ENCODE peak calls at places on chromosomes 7 and 10, in eight cellular contexts. One of them, this sample, is unnamed.

GRCh38 chr7:1920266-1920681 is 250.2 kb downstream of the ELFN1 start:
- DNase-seq in AG04450: no peak
- DNase-seq in foreskin fibroblast: peak; percentile 37
- DNase-seq in fibroblast of the aortic adventitia: no peak
- DNase-seq in lower lobe of right lung: peak; percentile 56
- DNase-seq in CD8-positive, alpha-beta T cell: peak; percentile 40
- DNase-seq in stomach: no peak
- DNase-seq in BJ: no peak
- DNase-seq in this sample: no peak

GRCh38 chr7:756928-757560 is 30.0 kb upstream of the PRKAR1B start:
- DNase-seq in lower lobe of right lung: peak; percentile 38
- DNase-seq in CD8-positive, alpha-beta T cell: no peak
- DNase-seq in foreskin fibroblast: no peak
- DNase-seq in BJ: no peak
- DNase-seq in AG04450: no peak
- DNase-seq in stomach: no peak
- DNase-seq in fibroblast of the aortic adventitia: no peak
- DNase-seq in this sample: no peak

GRCh38 chr7:101567231-101567630 is 61.9 kb downstream of the MYL10 start:
- DNase-seq in AG04450: no peak
- DNase-seq in lower lobe of right lung: no peak
- DNase-seq in foreskin fibroblast: no peak
- DNase-seq in fibroblast of the aortic adventitia: no peak
- DNase-seq in BJ: no peak
- DNase-seq in stomach: no peak
- DNase-seq in CD8-positive, alpha-beta T cell: no peak
- DNase-seq in this sample: no peak

GRCh38 chr10:1169186-1169885 is 113.2 kb downstream of the WDR37 start:
- DNase-seq in fibroblast of the aortic adventitia: no peak
- DNase-seq in CD8-positive, alpha-beta T cell: no peak
- DNase-seq in foreskin fibroblast: no peak
- DNase-seq in stomach: no peak
- DNase-seq in BJ: no peak
- DNase-seq in AG04450: no peak
- DNase-seq in lower lobe of right lung: no peak
- DNase-seq in this sample: no peak

GRCh38 chr7:45990276-45990675 is 69.2 kb upstream of the IGFBP3 start:
- DNase-seq in stomach: no peak
- DNase-seq in CD8-positive, alpha-beta T cell: no peak
- DNase-seq in AG04450: no peak
- DNase-seq in fibroblast of the aortic adventitia: no peak
- DNase-seq in BJ: no peak
- DNase-seq in foreskin fibroblast: no peak
- DNase-seq in lower lobe of right lung: no peak
- DNase-seq in this sample: no peak

GRCh38 chr7:1432411-1433082 is 26.7 kb downstream of the MICALL2 start:
- DNase-seq in stomach: peak; percentile 82
- DNase-seq in lower lobe of right lung: peak; percentile 81
- DNase-seq in foreskin fibroblast: peak; percentile 71
- DNase-seq in BJ: no peak
- DNase-seq in fibroblast of the aortic adventitia: peak; percentile 51
- DNase-seq in CD8-positive, alpha-beta T cell: peak; percentile 89
- DNase-seq in AG04450: no peak
- DNase-seq in this sample: no peak

GRCh38 chr7:30933124-30933893 is 21.7 kb downstream of the AQP1 start:
- DNase-seq in fibroblast of the aortic adventitia: no peak
- DNase-seq in BJ: no peak
- DNase-seq in stomach: no peak
- DNase-seq in lower lobe of right lung: peak; percentile 39
- DNase-seq in AG04450: no peak
- DNase-seq in foreskin fibroblast: no peak
- DNase-seq in CD8-positive, alpha-beta T cell: no peak
- DNase-seq in this sample: no peak

GRCh38 chr10:102230264-102230860 is 4.3 kb downstream of the ELOVL3 start:
- DNase-seq in fibroblast of the aortic adventitia: peak; percentile 50
- DNase-seq in foreskin fibroblast: peak; percentile 87
- DNase-seq in lower lobe of right lung: peak; percentile 62
- DNase-seq in AG04450: no peak
- DNase-seq in stomach: peak; percentile 60
- DNase-seq in BJ: no peak
- DNase-seq in CD8-positive, alpha-beta T cell: peak; percentile 25
- DNase-seq in this sample: no peak

GRCh38 chr7:15780271-15780670 is 93.8 kb upstream of the MEOX2 start:
- DNase-seq in CD8-positive, alpha-beta T cell: no peak
- DNase-seq in lower lobe of right lung: no peak
- DNase-seq in foreskin fibroblast: peak; percentile 12
- DNase-seq in stomach: no peak
- DNase-seq in AG04450: no peak
- DNase-seq in BJ: no peak
- DNase-seq in fibroblast of the aortic adventitia: no peak
- DNase-seq in this sample: no peak

GRCh38 chr10:120538091-120538490 is 81.1 kb downstream of the PLPP4 start:
- DNase-seq in BJ: no peak
- DNase-seq in foreskin fibroblast: no peak
- DNase-seq in fibroblast of the aortic adventitia: peak; percentile 12
- DNase-seq in CD8-positive, alpha-beta T cell: no peak
- DNase-seq in lower lobe of right lung: no peak
- DNase-seq in stomach: no peak
- DNase-seq in AG04450: no peak
- DNase-seq in this sample: no peak

GRCh38 chr7:88305044-88305443 is 1.6 kb downstream of the STEAP4 start:
- DNase-seq in fibroblast of the aortic adventitia: no peak
- DNase-seq in lower lobe of right lung: no peak
- DNase-seq in stomach: no peak
- DNase-seq in CD8-positive, alpha-beta T cell: no peak
- DNase-seq in foreskin fibroblast: no peak
- DNase-seq in AG04450: no peak
- DNase-seq in BJ: no peak
- DNase-seq in this sample: no peak
- H3K4me3 ChIP-seq in fibroblast of the aortic adventitia: no peak overlapping the region
- H3K4me3 ChIP-seq in lower lobe of right lung: peak overlapping the region; percentile 52
- H3K4me3 ChIP-seq in stomach: peak overlapping the region; percentile 43
- H3K4me3 ChIP-seq in CD8-positive, alpha-beta T cell: no peak overlapping the region
- H3K4me3 ChIP-seq in foreskin fibroblast: no peak overlapping the region
- H3K4me3 ChIP-seq in AG04450: no peak overlapping the region
- H3K4me3 ChIP-seq in BJ: no peak overlapping the region
- H3K4me3 ChIP-seq in this sample: no peak overlapping the region

GRCh38 chr7:154638286-154638685 is 364.6 kb downstream of the PAXIP1 start:
- DNase-seq in stomach: no peak
- DNase-seq in foreskin fibroblast: no peak
- DNase-seq in AG04450: no peak
- DNase-seq in lower lobe of right lung: no peak
- DNase-seq in CD8-positive, alpha-beta T cell: no peak
- DNase-seq in fibroblast of the aortic adventitia: no peak
- DNase-seq in BJ: no peak
- DNase-seq in this sample: no peak

GRCh38 chr7:154644366-154644765 is 358.6 kb downstream of the PAXIP1 start:
- DNase-seq in fibroblast of the aortic adventitia: no peak
- DNase-seq in CD8-positive, alpha-beta T cell: no peak
- DNase-seq in foreskin fibroblast: no peak
- DNase-seq in stomach: no peak
- DNase-seq in BJ: no peak
- DNase-seq in lower lobe of right lung: no peak
- DNase-seq in AG04450: no peak
- DNase-seq in this sample: no peak

GRCh38 chr7:154640917-154641316 is 362.0 kb downstream of the PAXIP1 start:
- DNase-seq in CD8-positive, alpha-beta T cell: no peak
- DNase-seq in foreskin fibroblast: no peak
- DNase-seq in BJ: no peak
- DNase-seq in stomach: no peak
- DNase-seq in lower lobe of right lung: no peak
- DNase-seq in AG04450: no peak
- DNase-seq in fibroblast of the aortic adventitia: no peak
- DNase-seq in this sample: no peak

GRCh38 chr7:154640266-154640865 is 362.6 kb downstream of the PAXIP1 start:
- DNase-seq in foreskin fibroblast: no peak
- DNase-seq in AG04450: no peak
- DNase-seq in fibroblast of the aortic adventitia: no peak
- DNase-seq in stomach: no peak
- DNase-seq in BJ: no peak
- DNase-seq in CD8-positive, alpha-beta T cell: no peak
- DNase-seq in lower lobe of right lung: no peak
- DNase-seq in this sample: no peak
- TF ChIP-seq CTCF in foreskin fibroblast: no peak
- TF ChIP-seq CTCF in AG04450: no peak
- TF ChIP-seq CTCF in fibroblast of the aortic adventitia: no peak
- TF ChIP-seq CTCF in stomach: no peak
- TF ChIP-seq CTCF in BJ: no peak
- TF ChIP-seq CTCF in CD8-positive, alpha-beta T cell: no peak
- TF ChIP-seq CTCF in lower lobe of right lung: no peak
- TF ChIP-seq CTCF in this sample: no peak

GRCh38 chr10:126177414-126178030 is 210.8 kb downstream of the ADAM12 start:
- DNase-seq in fibroblast of the aortic adventitia: peak; percentile 28
- DNase-seq in CD8-positive, alpha-beta T cell: no peak
- DNase-seq in stomach: no peak
- DNase-seq in BJ: no peak
- DNase-seq in lower lobe of right lung: no peak
- DNase-seq in foreskin fibroblast: no peak
- DNase-seq in AG04450: no peak
- DNase-seq in this sample: no peak
- H3K4me3 ChIP-seq in fibroblast of the aortic adventitia: no peak overlapping the region
- H3K4me3 ChIP-seq in CD8-positive, alpha-beta T cell: no peak overlapping the region
- H3K4me3 ChIP-seq in stomach: no peak overlapping the region
- H3K4me3 ChIP-seq in BJ: no peak overlapping the region
- H3K4me3 ChIP-seq in lower lobe of right lung: no peak overlapping the region
- H3K4me3 ChIP-seq in foreskin fibroblast: no peak overlapping the region
- H3K4me3 ChIP-seq in AG04450: peak overlapping the region; percentile 8
- H3K4me3 ChIP-seq in this sample: no peak overlapping the region

GRCh38 chr10:98855403-98856189 is 380.1 kb downstream of the HPSE2 start:
- DNase-seq in BJ: no peak
- DNase-seq in foreskin fibroblast: no peak
- DNase-seq in stomach: no peak
- DNase-seq in CD8-positive, alpha-beta T cell: no peak
- DNase-seq in AG04450: no peak
- DNase-seq in lower lobe of right lung: no peak
- DNase-seq in fibroblast of the aortic adventitia: no peak
- DNase-seq in this sample: no peak

GRCh38 chr10:98852686-98853085 is 383.0 kb downstream of the HPSE2 start:
- DNase-seq in fibroblast of the aortic adventitia: no peak
- DNase-seq in BJ: no peak
- DNase-seq in AG04450: no peak
- DNase-seq in foreskin fibroblast: peak; percentile 20
- DNase-seq in stomach: no peak
- DNase-seq in CD8-positive, alpha-beta T cell: no peak
- DNase-seq in lower lobe of right lung: no peak
- DNase-seq in this sample: no peak

GRCh38 chr10:98861962-98862361 is 373.7 kb downstream of the HPSE2 start:
- DNase-seq in AG04450: no peak
- DNase-seq in foreskin fibroblast: no peak
- DNase-seq in CD8-positive, alpha-beta T cell: no peak
- DNase-seq in BJ: no peak
- DNase-seq in fibroblast of the aortic adventitia: no peak
- DNase-seq in stomach: no peak
- DNase-seq in lower lobe of right lung: no peak
- DNase-seq in this sample: no peak

DNA sequence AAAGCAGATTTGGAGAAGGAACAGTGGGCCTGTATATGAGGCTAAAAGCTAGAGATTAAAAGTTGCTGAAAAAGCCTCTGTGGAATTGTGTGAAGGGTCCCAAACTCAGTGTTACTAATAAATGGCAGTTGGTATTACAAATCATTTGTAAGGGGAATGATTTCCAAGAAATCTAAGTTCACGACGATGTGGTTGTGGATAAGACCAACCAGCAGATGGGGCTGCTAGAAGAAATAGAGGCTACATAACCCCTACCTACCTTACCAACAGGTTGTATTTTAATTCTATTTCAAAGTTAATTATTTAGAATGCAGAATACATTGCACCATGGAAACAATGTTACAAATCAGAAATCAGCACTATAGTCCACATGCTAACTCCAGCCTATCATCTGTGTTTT is 377.1 kb downstream of the HPSE2 start:
- DNase-seq in fibroblast of the aortic adventitia: no peak
- DNase-seq in AG04450: no peak
- DNase-seq in lower lobe of right lung: no peak
- DNase-seq in stomach: no peak
- DNase-seq in BJ: no peak
- DNase-seq in foreskin fibroblast: peak; percentile 41
- DNase-seq in CD8-positive, alpha-beta T cell: no peak
- DNase-seq in this sample: no peak
- TF ChIP-seq CTCF in fibroblast of the aortic adventitia: no peak
- TF ChIP-seq CTCF in AG04450: peak; percentile 32
- TF ChIP-seq CTCF in lower lobe of right lung: no peak
- TF ChIP-seq CTCF in stomach: no peak
- TF ChIP-seq CTCF in BJ: peak; percentile 11
- TF ChIP-seq CTCF in foreskin fibroblast: no peak
- TF ChIP-seq CTCF in CD8-positive, alpha-beta T cell: no peak
- TF ChIP-seq CTCF in this sample: peak; percentile 18

GRCh38 chr7:4693152-4693551 is 11.1 kb downstream of the FOXK1 start:
- DNase-seq in foreskin fibroblast: no peak
- DNase-seq in AG04450: no peak
- DNase-seq in fibroblast of the aortic adventitia: no peak
- DNase-seq in lower lobe of right lung: no peak
- DNase-seq in stomach: no peak
- DNase-seq in BJ: no peak
- DNase-seq in CD8-positive, alpha-beta T cell: no peak
- DNase-seq in this sample: no peak

GRCh38 chr7:4689668-4690067 is 7.6 kb downstream of the FOXK1 start:
- DNase-seq in foreskin fibroblast: no peak
- DNase-seq in fibroblast of the aortic adventitia: no peak
- DNase-seq in BJ: no peak
- DNase-seq in stomach: no peak
- DNase-seq in CD8-positive, alpha-beta T cell: no peak
- DNase-seq in AG04450: no peak
- DNase-seq in lower lobe of right lung: no peak
- DNase-seq in this sample: no peak

GRCh38 chr7:4690953-4691856 is 9.1 kb downstream of the FOXK1 start:
- DNase-seq in fibroblast of the aortic adventitia: no peak
- DNase-seq in CD8-positive, alpha-beta T cell: no peak
- DNase-seq in AG04450: no peak
- DNase-seq in lower lobe of right lung: no peak
- DNase-seq in foreskin fibroblast: no peak
- DNase-seq in BJ: no peak
- DNase-seq in stomach: no peak
- DNase-seq in this sample: no peak

GRCh38 chr7:4693749-4694148 is 11.7 kb downstream of the FOXK1 start:
- DNase-seq in CD8-positive, alpha-beta T cell: no peak
- DNase-seq in AG04450: no peak
- DNase-seq in lower lobe of right lung: no peak
- DNase-seq in BJ: no peak
- DNase-seq in foreskin fibroblast: no peak
- DNase-seq in stomach: no peak
- DNase-seq in fibroblast of the aortic adventitia: no peak
- DNase-seq in this sample: no peak

GRCh38 chr7:4692055-4692454 is 10.0 kb downstream of the FOXK1 start:
- DNase-seq in BJ: no peak
- DNase-seq in fibroblast of the aortic adventitia: peak; percentile 82
- DNase-seq in AG04450: no peak
- DNase-seq in stomach: no peak
- DNase-seq in lower lobe of right lung: no peak
- DNase-seq in CD8-positive, alpha-beta T cell: no peak
- DNase-seq in foreskin fibroblast: peak; percentile 79
- DNase-seq in this sample: no peak
- H3K4me3 ChIP-seq in BJ: no peak overlapping the region
- H3K4me3 ChIP-seq in fibroblast of the aortic adventitia: no peak overlapping the region
- H3K4me3 ChIP-seq in AG04450: no peak overlapping the region
- H3K4me3 ChIP-seq in stomach: no peak overlapping the region
- H3K4me3 ChIP-seq in lower lobe of right lung: no peak overlapping the region
- H3K4me3 ChIP-seq in CD8-positive, alpha-beta T cell: no peak overlapping the region
- H3K4me3 ChIP-seq in foreskin fibroblast: no peak overlapping the region
- H3K4me3 ChIP-seq in this sample: peak overlapping the region; percentile 4

GRCh38 chr10:116444527-116445142 is 17.0 kb downstream of the PNLIPRP3 start:
- DNase-seq in lower lobe of right lung: no peak
- DNase-seq in foreskin fibroblast: peak; percentile 43
- DNase-seq in AG04450: peak; percentile 21
- DNase-seq in BJ: no peak
- DNase-seq in CD8-positive, alpha-beta T cell: no peak
- DNase-seq in fibroblast of the aortic adventitia: peak; percentile 41
- DNase-seq in stomach: no peak
- DNase-seq in this sample: no peak
- TF ChIP-seq CTCF in lower lobe of right lung: peak; percentile 73
- TF ChIP-seq CTCF in foreskin fibroblast: peak; percentile 87
- TF ChIP-seq CTCF in AG04450: peak; percentile 85
- TF ChIP-seq CTCF in BJ: peak; percentile 86
- TF ChIP-seq CTCF in CD8-positive, alpha-beta T cell: peak; percentile 58
- TF ChIP-seq CTCF in fibroblast of the aortic adventitia: peak; percentile 77
- TF ChIP-seq CTCF in stomach: peak; percentile 64
- TF ChIP-seq CTCF in this sample: peak; percentile 80

This sample was measured in GM12864.